ENCODE peak calls at places on chromosomes 2 and 18, in five cellular contexts. Z is fibroblast of the aortic adventitia, B is sigmoid colon, Q is mucosa of descending colon, Y is HCT116. K is an unnamed sample.

GRCh38 chr2:131076707-131077106 is 16.6 kb downstream of the FAM168B start:
- DNase-seq in Y (no peak), B (no peak), Z (no peak), Q (no peak), K (no peak)

GRCh38 chr2:230942920-230943896 is 18.2 kb upstream of the GPR55 start:
- DNase-seq in Y (no peak), Q (peak), B (no peak), Z (no peak), K (peak)

GRCh38 chr2:54663424-54664030 is 59.9 kb upstream of the EML6 start:
- DNase-seq in Q (no peak), Y (no peak), Z (no peak), B (no peak), K (no peak)

GRCh38 chr18:23662309-23663263 is at the start of gene ANKRD29:
- DNase-seq in B (peak), Z (peak), Y (no peak), Q (peak), K (peak)

GRCh38 chr18:77308216-77308615 is 58.6 kb downstream of the GALR1 start:
- DNase-seq in Y (no peak), B (no peak), Q (no peak), Z (no peak), K (no peak)

GRCh38 chr2:150681120-150681796 is 193.8 kb upstream of the RND3 start:
- DNase-seq in B (no peak), Q (no peak), Y (no peak), Z (peak), K (no peak)

GRCh38 chr2:234288974-234289455 is 207.9 kb downstream of the ARL4C start:
- DNase-seq in B (peak), Q (peak), Z (peak), Y (peak), K (peak)

GRCh38 chr2:130370490-130370889 is 14.6 kb downstream of the PTPN18 start:
- DNase-seq in B (peak), Q (no peak), Z (no peak), Y (no peak), K (peak)

GRCh38 chr2:181972431-181973190 is 13.0 kb upstream of the PPP1R1C start:
- DNase-seq in Y (no peak), Q (no peak), B (no peak), Z (no peak), K (no peak)

DNA sequence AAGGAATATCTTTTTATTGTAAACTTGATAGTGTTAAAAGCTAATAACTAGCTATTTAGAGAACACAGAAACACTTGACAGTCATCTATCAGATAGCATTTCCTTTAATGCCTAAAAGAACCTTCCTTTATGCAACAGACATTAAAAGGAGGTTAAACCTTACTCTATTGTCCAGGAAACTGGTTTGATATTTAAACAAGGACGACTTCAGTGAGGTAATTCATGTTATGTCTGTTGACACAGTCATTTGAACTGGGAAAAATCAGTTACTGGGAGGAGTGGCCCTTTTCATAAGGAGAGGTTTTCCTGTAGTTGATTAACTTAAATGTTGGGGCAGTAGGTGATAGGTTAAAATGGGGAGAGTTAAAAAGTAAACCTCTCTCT is 6.7 kb downstream of the TGIF1 start:
- DNase-seq in Y (no peak), Q (no peak), B (no peak), Z (peak), K (no peak)
- H3K4me3 ChIP-seq in Y (no peak), Q (no peak), B (no peak), Z (no peak), K (no peak)

GRCh38 chr2:66013456-66013855 is 421.5 kb upstream of the MEIS1 start:
- DNase-seq in B (no peak), Q (no peak), Y (no peak), Z (no peak), K (peak)
- TF ChIP-seq CTCF in B (no peak), Q (no peak), Y (peak), Z (no peak), K (peak)

DNA sequence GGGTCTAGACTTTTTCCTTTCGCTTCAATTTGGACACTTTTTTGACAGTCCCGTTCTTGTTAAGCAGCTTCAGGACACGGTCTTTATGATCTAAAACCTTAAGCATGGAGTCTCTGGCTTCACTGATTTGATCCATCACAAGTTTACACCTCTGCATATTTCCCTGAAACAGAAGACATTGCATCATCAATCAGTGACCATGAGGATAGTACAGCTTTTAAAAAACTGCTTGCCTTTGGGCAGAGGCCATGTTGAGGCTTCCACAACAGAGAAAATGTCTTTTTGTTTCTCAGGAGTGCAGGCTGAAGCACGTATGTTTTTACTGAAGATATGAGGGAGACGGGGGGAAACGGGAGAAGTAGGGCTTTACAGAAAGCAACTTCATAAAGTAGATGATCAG is 56.2 kb upstream of the AMMECR1L start:
- DNase-seq in Z (peak), Q (no peak), B (no peak), Y (no peak), K (no peak)
- H3K4me3 ChIP-seq in Z (no peak), Q (no peak), B (no peak), Y (no peak), K (no peak)

GRCh38 chr2:240149943-240150784 is 9.7 kb upstream of the OTOS start:
- DNase-seq in Z (peak), Y (peak), B (no peak), Q (no peak), K (peak)
- TF ChIP-seq CTCF in Z (peak), Y (peak), B (peak), Q (peak), K (peak)

DNA sequence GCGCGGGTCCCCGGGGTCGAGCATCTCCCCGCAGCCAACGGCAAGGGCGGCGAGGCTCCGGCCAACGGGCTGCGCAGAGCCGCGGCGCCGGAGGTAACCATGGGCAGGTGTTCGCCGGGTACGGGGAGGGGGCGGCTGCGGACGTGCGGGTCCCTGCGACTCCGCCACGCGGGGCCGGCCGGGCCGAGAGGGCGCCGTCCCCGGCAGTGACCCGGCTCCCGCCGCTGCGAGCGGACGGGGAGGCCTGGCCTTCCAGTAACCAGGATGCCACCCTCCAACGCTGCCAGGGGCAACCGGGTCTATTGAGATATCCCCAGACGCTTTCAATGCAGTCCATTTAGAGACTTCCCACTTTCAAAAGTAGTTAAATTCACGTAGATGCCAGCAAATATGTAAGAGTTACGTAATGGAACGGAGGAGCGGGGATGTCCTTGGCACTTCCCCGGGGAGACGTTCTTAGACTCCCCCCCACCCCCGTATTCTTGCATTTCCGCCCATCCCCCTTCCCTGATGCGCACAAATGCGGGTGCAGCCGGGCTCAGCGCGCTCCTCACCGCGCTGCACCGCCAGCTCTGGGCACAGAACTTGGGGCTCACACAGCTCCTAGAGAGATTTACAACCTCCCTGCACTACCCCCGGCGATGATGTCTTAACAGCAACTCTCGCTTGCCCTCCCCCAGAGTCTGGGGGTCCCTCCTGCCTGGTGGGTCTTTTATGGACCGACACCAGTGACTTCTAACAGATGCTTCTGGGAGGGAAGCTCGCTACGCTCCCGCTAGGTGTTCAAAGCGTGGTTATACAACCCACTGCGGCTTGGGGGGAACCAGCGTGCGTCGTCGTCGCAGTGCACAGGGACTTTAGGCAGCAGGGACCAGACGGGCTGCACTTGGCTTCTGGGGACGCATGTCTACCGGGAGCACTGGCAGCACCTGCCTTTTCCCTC is 657 bp downstream of the SGPP2 start:
- DNase-seq in Y (no peak), Q (peak), Z (no peak), B (no peak), K (peak)
- H3K4me3 ChIP-seq in Y (peak), Q (peak), Z (no peak), B (peak), K (peak)

GRCh38 chr2:70663411-70663810 is 104.6 kb downstream of the ADD2 start:
- DNase-seq in Z (no peak), Y (no peak), B (peak), Q (no peak), K (no peak)

GRCh38 chr2:70656421-70657010 is 102.9 kb upstream of the TGFA start:
- DNase-seq in Q (no peak), Y (no peak), B (no peak), Z (no peak), K (no peak)

GRCh38 chr2:70657246-70657645 is 103.6 kb upstream of the TGFA start:
- DNase-seq in B (no peak), Y (no peak), Q (no peak), Z (no peak), K (no peak)

GRCh38 chr2:70655786-70656185 is 102.2 kb upstream of the TGFA start:
- DNase-seq in Z (no peak), Q (no peak), B (no peak), Y (no peak), K (no peak)

GRCh38 chr2:70659551-70659950 is 105.9 kb upstream of the TGFA start:
- DNase-seq in B (no peak), Z (no peak), Y (no peak), Q (no peak), K (no peak)
- TF ChIP-seq CTCF in B (no peak), Z (no peak), Y (no peak), Q (no peak), K (no peak)

DNA sequence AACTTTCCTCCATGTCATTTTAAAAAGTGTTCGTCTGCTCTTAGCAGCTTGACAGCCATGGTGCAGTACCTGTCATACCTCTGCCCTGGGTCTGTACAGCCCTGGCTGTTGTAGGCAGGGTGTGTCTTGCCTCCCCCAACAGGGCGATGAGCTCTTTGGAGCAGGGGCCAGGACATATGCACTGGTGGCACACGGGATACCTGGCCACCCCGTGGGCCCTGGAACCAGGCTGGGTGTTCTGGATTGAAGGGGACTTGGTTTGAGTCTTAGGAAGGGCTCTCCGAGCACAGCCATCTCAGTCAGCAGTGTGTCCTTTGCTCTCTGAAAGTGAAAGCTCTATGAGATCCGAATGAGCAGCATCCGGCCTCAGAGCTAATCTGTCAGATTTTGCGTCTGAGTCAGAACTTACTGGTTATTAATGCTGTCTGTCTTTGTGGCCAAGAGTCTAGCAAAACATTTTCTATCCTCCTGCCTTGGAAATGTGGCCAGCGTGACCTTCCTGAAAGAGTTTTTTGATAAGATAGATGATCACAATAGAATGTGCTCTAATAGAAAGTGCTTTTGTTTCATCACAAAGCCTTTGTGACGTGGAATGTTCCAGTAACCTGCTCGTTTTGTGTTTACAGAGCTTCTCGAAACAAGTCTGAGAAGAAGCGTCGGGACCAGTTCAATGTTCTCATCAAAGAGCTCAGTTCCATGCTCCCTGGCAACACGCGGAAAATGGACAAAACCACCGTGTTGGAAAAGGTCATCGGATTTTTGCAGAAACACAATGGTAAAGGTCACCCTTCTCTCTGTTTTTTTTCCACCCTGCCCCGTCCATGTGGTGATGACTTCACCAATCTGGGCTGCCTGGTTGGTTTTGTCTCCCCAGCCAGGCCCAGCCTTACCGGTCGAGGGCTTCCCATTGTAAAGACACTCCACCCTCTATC is 77.3 kb upstream of the RPL31 start:
- DNase-seq in Q (no peak), Z (peak), B (no peak), Y (no peak), K (peak)
- H3K4me3 ChIP-seq in Q (no peak), Z (peak), B (peak), Y (no peak), K (peak)

DNA sequence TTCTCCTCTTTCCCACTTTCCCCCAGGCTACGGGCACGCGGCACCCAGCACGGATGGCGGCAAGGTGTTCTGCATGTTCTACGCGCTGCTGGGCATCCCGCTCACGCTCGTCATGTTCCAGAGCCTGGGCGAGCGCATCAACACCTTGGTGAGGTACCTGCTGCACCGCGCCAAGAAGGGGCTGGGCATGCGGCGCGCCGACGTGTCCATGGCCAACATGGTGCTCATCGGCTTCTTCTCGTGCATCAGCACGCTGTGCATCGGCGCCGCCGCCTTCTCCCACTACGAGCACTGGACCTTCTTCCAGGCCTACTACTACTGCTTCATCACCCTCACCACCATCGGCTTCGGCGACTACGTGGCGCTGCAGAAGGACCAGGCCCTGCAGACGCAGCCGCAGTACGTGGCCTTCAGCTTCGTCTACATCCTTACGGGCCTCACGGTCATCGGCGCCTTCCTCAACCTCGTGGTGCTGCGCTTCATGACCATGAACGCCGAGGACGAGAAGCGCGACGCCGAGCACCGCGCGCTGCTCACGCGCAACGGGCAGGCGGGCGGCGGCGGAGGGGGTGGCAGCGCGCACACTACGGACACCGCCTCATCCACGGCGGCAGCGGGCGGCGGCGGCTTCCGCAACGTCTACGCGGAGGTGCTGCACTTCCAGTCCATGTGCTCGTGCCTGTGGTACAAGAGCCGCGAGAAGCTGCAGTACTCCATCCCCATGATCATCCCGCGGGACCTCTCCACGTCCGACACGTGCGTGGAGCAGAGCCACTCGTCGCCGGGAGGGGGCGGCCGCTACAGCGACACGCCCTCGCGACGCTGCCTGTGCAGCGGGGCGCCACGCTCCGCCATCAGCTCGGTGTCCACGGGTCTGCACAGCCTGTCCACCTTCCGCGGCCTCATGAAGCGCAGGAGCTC is 35.4 kb downstream of the KCNK3 start:
- DNase-seq in Y (no peak), Q (no peak), Z (no peak), B (no peak), K (no peak)
- TF ChIP-seq CTCF in Y (no peak), Q (no peak), Z (peak), B (no peak), K (peak)

GRCh38 chr2:73986085-73986680 is 1.5 kb downstream of the TET3 start:
- DNase-seq in B (no peak), Z (no peak), Q (peak), Y (no peak), K (peak)

GRCh38 chr2:73989972-73990371 is 5.3 kb downstream of the TET3 start:
- DNase-seq in B (no peak), Q (no peak), Z (no peak), Y (no peak), K (no peak)

GRCh38 chr2:73990531-73990930 is 5.8 kb downstream of the TET3 start:
- DNase-seq in B (no peak), Z (no peak), Q (no peak), Y (no peak), K (no peak)

GRCh38 chr2:73987109-73987947 is 2.6 kb downstream of the TET3 start:
- DNase-seq in Y (no peak), B (no peak), Z (no peak), Q (peak), K (peak)

GRCh38 chr2:73987948-73988700 is 3.4 kb downstream of the TET3 start:
- DNase-seq in B (no peak), Q (no peak), Z (no peak), Y (no peak), K (no peak)
- H3K4me3 ChIP-seq in B (peak), Q (no peak), Z (no peak), Y (no peak), K (peak)

GRCh38 chr2:3626817-3627499 is 31.0 kb upstream of the ALLC start:
- DNase-seq in Y (no peak), Q (no peak), B (peak), Z (no peak), K (no peak)

GRCh38 chr2:3630631-3631030 is 27.4 kb upstream of the ALLC start:
- DNase-seq in B (no peak), Y (no peak), Z (no peak), Q (no peak), K (no peak)

GRCh38 chr2:3627500-3628100 is 30.4 kb upstream of the ALLC start:
- DNase-seq in B (peak), Y (no peak), Z (no peak), Q (no peak), K (no peak)

GRCh38 chr2:3628241-3628679 is 29.7 kb upstream of the ALLC start:
- DNase-seq in Z (no peak), B (peak), Y (no peak), Q (no peak), K (no peak)

DNA sequence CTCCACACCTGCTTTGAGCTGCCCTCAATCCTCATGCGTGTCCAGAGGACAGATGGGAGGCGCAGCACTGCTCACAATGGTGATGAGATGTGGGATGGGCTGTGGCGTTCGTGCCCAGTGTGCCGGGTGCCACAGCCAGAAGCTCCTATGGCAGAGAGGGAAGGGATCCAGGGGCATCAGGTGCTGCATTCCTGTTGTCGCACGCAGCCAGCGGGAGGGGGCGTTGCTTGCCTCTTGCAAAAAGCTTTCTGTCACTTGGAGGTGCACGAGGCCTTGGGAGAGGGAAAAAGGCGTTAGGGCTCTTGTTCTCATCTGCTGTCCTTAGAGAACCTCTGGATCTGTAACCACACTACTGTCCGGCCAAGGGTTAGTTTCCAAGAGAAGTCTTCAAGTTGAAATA is 29.2 kb upstream of the ALLC start:
- DNase-seq in B (peak), Q (no peak), Y (peak), Z (no peak), K (no peak)
- TF ChIP-seq CTCF in B (no peak), Q (no peak), Y (peak), Z (no peak), K (no peak)

K was measured in GM12865.